ENCODE peak calls at places on chromosomes 1 and 21, in six cellular contexts. C, H, I, Y, M and R are unnamed samples.

GRCh38 chr1:97190326-97190725 is 468.7 kb downstream of the PTBP2 start:
- DNase-seq in C (no peak), H (peak; percentile 57), I (peak; percentile 32), Y (no peak), M (no peak), R (no peak)

GRCh38 chr1:32981003-32981909 is 16.6 kb upstream of the RNF19B start:
- DNase-seq in C (no peak), H (peak; percentile 89), I (peak; percentile 93), Y (peak; percentile 36), M (no peak), R (no peak)

GRCh38 chr1:235933017-235933416 is 66.3 kb upstream of the LYST start:
- DNase-seq in C (no peak), H (no peak), I (no peak), Y (no peak), M (no peak), R (no peak)

GRCh38 chr1:82086739-82087138 is 286.0 kb downstream of the ADGRL2 start:
- DNase-seq in C (no peak), H (peak; percentile 27), I (peak; percentile 14), Y (no peak), M (no peak), R (no peak)

GRCh38 chr1:169003864-169004516 is 102.5 kb upstream of the ATP1B1 start:
- DNase-seq in C (no peak), H (peak; percentile 13), I (peak; percentile 21), Y (peak; percentile 32), M (no peak), R (no peak)

GRCh38 chr1:12339410-12339809 is 109.6 kb downstream of the VPS13D start:
- DNase-seq in C (peak; percentile 18), H (no peak), I (no peak), Y (no peak), M (no peak), R (peak; percentile 1)

GRCh38 chr1:208924011-208924410 is 659.5 kb upstream of the CAMK1G start:
- DNase-seq in C (no peak), H (no peak), I (no peak), Y (no peak), M (no peak), R (no peak)

GRCh38 chr1:237186733-237187132 is 144.7 kb downstream of the RYR2 start:
- DNase-seq in C (no peak), H (no peak), I (no peak), Y (no peak), M (no peak), R (no peak)

GRCh38 chr1:40404670-40405462 is 31.3 kb downstream of the SMAP2 start:
- DNase-seq in C (peak; percentile 17), H (peak; percentile 67), I (peak; percentile 54), Y (no peak), M (no peak), R (peak; percentile 42)

GRCh38 chr1:41226816-41227215 is 15.3 kb downstream of the SCMH1 start:
- DNase-seq in C (no peak), H (no peak), I (no peak), Y (no peak), M (no peak), R (no peak)

GRCh38 chr21:38289697-38290096 is 32.9 kb downstream of the KCNJ15 start:
- DNase-seq in C (no peak), H (peak; percentile 98), I (peak; percentile 99), Y (no peak), M (no peak), R (no peak)

GRCh38 chr1:39568208-39568607 is 8.4 kb downstream of the PABPC4 start:
- DNase-seq in C (no peak), H (no peak), I (no peak), Y (no peak), M (no peak), R (no peak)